ENCODE peak calls at places on chromosomes 3 and 15, in four cellular contexts. One of them, this sample, is unnamed.

GRCh38 chr3:177855021-177855420 is 657.7 kb upstream of the TBL1XR1 start:
- DNase-seq in endothelial cell of umbilical vein: no peak
- DNase-seq in keratinocyte: no peak
- DNase-seq in A549: no peak
- DNase-seq in this sample: no peak

GRCh38 chr3:141100112-141100511 is 49.0 kb downstream of the SPSB4 start:
- DNase-seq in A549: no peak
- DNase-seq in endothelial cell of umbilical vein: no peak
- DNase-seq in keratinocyte: no peak
- DNase-seq in this sample: no peak

GRCh38 chr3:128875556-128876120 is 3.8 kb upstream of the ACAD9 start:
- DNase-seq in endothelial cell of umbilical vein: peak
- DNase-seq in A549: peak
- DNase-seq in keratinocyte: no peak
- DNase-seq in this sample: peak

GRCh38 chr3:51722362-51722761 is 15.5 kb downstream of the GRM2 start:
- DNase-seq in keratinocyte: no peak
- DNase-seq in endothelial cell of umbilical vein: no peak
- DNase-seq in A549: peak
- DNase-seq in this sample: no peak

GRCh38 chr3:20576228-20576627 is 390.2 kb upstream of the SGO1 start:
- DNase-seq in endothelial cell of umbilical vein: no peak
- DNase-seq in A549: no peak
- DNase-seq in keratinocyte: no peak
- DNase-seq in this sample: no peak

GRCh38 chr3:98892263-98892662 is 9.2 kb downstream of the DCBLD2 start:
- DNase-seq in keratinocyte: no peak
- DNase-seq in A549: no peak
- DNase-seq in endothelial cell of umbilical vein: no peak
- DNase-seq in this sample: no peak

GRCh38 chr3:157130881-157131251 is 29.1 kb downstream of the CCNL1 start:
- DNase-seq in keratinocyte: no peak
- DNase-seq in A549: no peak
- DNase-seq in endothelial cell of umbilical vein: no peak
- DNase-seq in this sample: no peak

GRCh38 chr3:123993818-123994217 is 1.9 kb upstream of the ROPN1 start:
- DNase-seq in endothelial cell of umbilical vein: no peak
- DNase-seq in keratinocyte: no peak
- DNase-seq in A549: no peak
- DNase-seq in this sample: no peak

GRCh38 chr3:106457278-106458210 is 588.7 kb upstream of the CBLB start:
- DNase-seq in endothelial cell of umbilical vein: peak
- DNase-seq in A549: peak
- DNase-seq in keratinocyte: no peak
- DNase-seq in this sample: no peak

GRCh38 chr3:170414202-170414663 is 4.4 kb upstream of the CLDN11 start:
- DNase-seq in endothelial cell of umbilical vein: peak
- DNase-seq in keratinocyte: peak
- DNase-seq in A549: peak
- DNase-seq in this sample: peak

GRCh38 chr15:35669021-35669420 is 123.1 kb upstream of the DPH6 start:
- DNase-seq in endothelial cell of umbilical vein: no peak
- DNase-seq in A549: no peak
- DNase-seq in keratinocyte: no peak
- DNase-seq in this sample: no peak

GRCh38 chr3:82973810-82974209 is 1212.4 kb upstream of the GBE1 start:
- DNase-seq in endothelial cell of umbilical vein: no peak
- DNase-seq in keratinocyte: no peak
- DNase-seq in A549: no peak
- DNase-seq in this sample: no peak

GRCh38 chr3:197490098-197490497 is 65.7 kb downstream of the BDH1 start:
- DNase-seq in keratinocyte: no peak
- DNase-seq in A549: peak
- DNase-seq in endothelial cell of umbilical vein: peak
- DNase-seq in this sample: peak

GRCh38 chr3:48656061-48656840 is 6.4 kb downstream of the CELSR3 start:
- DNase-seq in keratinocyte: peak
- DNase-seq in endothelial cell of umbilical vein: peak
- DNase-seq in A549: peak
- DNase-seq in this sample: peak

GRCh38 chr15:74844319-74845207 is 1.6 kb upstream of the ULK3 start:
- DNase-seq in A549: no peak
- DNase-seq in endothelial cell of umbilical vein: no peak
- DNase-seq in keratinocyte: no peak
- DNase-seq in this sample: no peak

GRCh38 chr3:36827133-36827532 is 62.8 kb upstream of the DCLK3 start:
- DNase-seq in keratinocyte: no peak
- DNase-seq in A549: no peak
- DNase-seq in endothelial cell of umbilical vein: no peak
- DNase-seq in this sample: no peak
- H3K4me2 ChIP-seq in keratinocyte: no peak
- H3K4me2 ChIP-seq in A549: no peak
- H3K4me2 ChIP-seq in endothelial cell of umbilical vein: no peak
- H3K4me2 ChIP-seq in this sample: no peak

DNA sequence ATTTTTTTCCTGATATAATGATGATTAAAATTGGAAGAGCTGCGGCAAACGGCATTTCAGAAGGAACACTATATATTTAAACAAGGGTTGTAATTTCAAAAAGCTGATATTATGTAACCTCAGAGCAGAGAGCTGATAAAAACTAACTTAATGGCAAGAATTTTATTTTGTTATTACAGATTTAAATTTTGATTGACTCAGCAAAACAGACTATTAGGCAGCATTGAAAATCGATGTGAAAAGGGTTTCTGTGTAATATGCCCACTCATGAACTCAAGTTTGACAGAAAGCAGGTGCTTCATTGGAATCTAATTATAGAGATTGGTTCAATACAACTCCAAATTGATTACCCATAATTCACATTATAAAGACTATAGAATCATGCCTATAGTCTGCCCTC is 24.9 kb upstream of the LRIG1 start:
- DNase-seq in keratinocyte: no peak
- DNase-seq in endothelial cell of umbilical vein: no peak
- DNase-seq in A549: no peak
- DNase-seq in this sample: no peak
- H3K4me2 ChIP-seq in keratinocyte: no peak
- H3K4me2 ChIP-seq in endothelial cell of umbilical vein: no peak
- H3K4me2 ChIP-seq in A549: no peak
- H3K4me2 ChIP-seq in this sample: no peak

DNA sequence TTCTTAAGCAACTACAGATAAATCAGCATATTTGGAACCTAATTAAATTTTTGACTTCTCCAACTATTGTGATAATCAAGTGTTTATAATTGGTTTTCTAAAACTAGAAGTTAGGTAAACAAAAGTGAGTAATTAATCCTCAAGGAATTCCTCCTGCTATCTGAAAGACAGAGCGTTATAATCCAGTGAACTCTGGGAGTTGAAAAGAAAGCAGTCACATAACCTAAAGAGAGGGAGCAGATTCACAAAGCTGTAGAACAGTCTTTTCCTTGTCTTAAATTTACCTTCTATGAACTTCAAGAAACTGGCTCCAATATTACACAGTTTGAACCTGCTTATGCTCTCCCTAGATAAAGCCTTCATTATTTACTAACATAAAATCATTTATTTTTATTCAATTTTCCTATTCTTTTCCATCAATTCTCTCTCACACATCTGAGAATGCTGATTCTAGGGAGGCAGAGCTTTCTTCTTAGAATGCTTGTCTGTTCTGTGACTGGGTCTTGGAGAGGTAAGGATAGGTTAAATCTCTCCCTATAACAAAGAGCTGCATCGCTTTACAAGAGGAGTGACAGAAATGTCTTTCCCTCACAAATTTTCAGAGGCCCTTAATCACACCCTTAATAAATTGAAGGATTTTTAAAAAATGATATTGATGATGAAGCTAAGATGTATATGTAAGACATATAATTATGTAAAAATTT is 132.8 kb downstream of the TUSC7 start:
- DNase-seq in A549: no peak
- DNase-seq in keratinocyte: no peak
- DNase-seq in endothelial cell of umbilical vein: no peak
- DNase-seq in this sample: no peak
- H3K4me2 ChIP-seq in A549: no peak
- H3K4me2 ChIP-seq in keratinocyte: no peak
- H3K4me2 ChIP-seq in endothelial cell of umbilical vein: no peak
- H3K4me2 ChIP-seq in this sample: no peak

GRCh38 chr3:121995190-121996137 is 26.6 kb downstream of the ILDR1 start:
- DNase-seq in A549: peak
- DNase-seq in keratinocyte: peak
- DNase-seq in endothelial cell of umbilical vein: peak
- DNase-seq in this sample: peak
- H3K4me2 ChIP-seq in A549: no peak
- H3K4me2 ChIP-seq in keratinocyte: peak
- H3K4me2 ChIP-seq in endothelial cell of umbilical vein: peak
- H3K4me2 ChIP-seq in this sample: no peak

DNA sequence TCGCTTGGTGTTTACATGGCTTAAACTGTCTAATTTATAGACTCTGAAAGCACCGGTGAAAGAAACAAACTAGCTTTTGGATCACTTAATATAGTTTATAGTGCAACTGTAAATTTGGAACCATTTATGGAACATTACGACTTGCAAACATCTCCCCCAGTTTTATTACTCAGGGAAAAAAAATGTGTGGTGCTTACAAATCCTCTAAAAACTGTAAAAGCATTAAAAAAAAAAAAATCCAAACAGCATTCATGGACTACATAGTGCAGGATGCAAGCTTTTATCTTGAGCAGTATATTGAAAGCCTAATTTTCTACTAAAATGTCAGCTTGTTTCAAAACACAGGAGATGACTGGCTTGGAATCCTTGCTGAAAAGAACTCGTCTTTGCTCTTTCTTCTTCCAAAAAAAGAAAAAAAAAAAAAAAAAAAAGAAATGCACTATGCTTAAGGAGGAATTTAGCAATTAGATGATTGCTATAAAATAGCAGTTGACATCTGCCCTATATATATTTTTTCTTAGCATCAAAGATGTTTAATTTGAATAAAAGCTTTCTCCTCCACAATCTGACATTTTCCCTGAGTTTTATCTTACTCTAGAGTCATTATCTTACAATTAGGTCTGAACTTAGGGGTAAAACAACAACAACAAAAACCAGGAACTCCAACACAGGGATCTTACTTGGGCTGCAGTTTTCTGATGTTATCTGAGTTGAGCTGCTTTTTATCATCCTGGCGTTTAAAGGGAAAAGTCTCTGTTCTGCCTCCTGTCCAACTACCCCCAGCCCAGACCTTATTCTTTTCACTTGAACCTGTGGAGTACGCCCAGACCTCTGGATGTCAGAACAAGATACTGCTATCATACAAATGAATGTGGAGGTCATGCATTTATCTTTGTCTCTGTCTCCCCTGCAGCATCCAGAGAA is 62.6 kb upstream of the PDZRN3 start:
- DNase-seq in A549: no peak
- DNase-seq in keratinocyte: no peak
- DNase-seq in endothelial cell of umbilical vein: no peak
- DNase-seq in this sample: peak
- H3K4me2 ChIP-seq in A549: no peak
- H3K4me2 ChIP-seq in keratinocyte: no peak
- H3K4me2 ChIP-seq in endothelial cell of umbilical vein: no peak
- H3K4me2 ChIP-seq in this sample: no peak

GRCh38 chr15:66400351-66400774 is 13.7 kb downstream of the MAP2K1 start:
- DNase-seq in keratinocyte: no peak
- DNase-seq in endothelial cell of umbilical vein: no peak
- DNase-seq in A549: no peak
- DNase-seq in this sample: no peak
- H3K4me2 ChIP-seq in keratinocyte: peak
- H3K4me2 ChIP-seq in endothelial cell of umbilical vein: no peak
- H3K4me2 ChIP-seq in A549: peak
- H3K4me2 ChIP-seq in this sample: no peak

GRCh38 chr15:55742498-55742926 is 440 bp downstream of the PRTG start:
- DNase-seq in endothelial cell of umbilical vein: peak
- DNase-seq in keratinocyte: no peak
- DNase-seq in A549: peak
- DNase-seq in this sample: peak
- H3K4me2 ChIP-seq in endothelial cell of umbilical vein: peak
- H3K4me2 ChIP-seq in keratinocyte: peak
- H3K4me2 ChIP-seq in A549: peak
- H3K4me2 ChIP-seq in this sample: peak

DNA sequence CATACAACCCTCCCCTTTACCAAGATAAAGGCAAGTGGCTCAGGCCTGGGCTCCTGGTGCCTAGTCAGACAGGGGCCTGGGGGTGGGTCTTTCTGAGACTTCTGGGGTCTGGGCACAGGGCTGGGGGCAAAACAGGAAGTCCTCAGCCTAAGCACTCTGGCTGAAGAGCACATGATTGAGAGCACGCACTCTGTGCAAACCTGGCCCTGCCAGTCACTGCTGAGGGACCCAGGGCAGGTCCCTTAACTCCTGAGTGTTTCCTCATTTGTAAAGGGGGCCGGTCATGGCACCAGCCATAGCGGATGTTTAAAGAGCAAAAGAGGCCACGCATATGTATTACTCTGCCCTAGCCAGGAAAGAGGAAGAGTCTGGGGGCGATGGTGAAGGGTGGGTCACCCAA is 16.0 kb downstream of the TKT start:
- DNase-seq in endothelial cell of umbilical vein: no peak
- DNase-seq in A549: no peak
- DNase-seq in keratinocyte: no peak
- DNase-seq in this sample: no peak
- H3K4me2 ChIP-seq in endothelial cell of umbilical vein: no peak
- H3K4me2 ChIP-seq in A549: peak
- H3K4me2 ChIP-seq in keratinocyte: no peak
- H3K4me2 ChIP-seq in this sample: no peak

This sample was measured in hepatocyte.